ENCODE peak calls at places on chromosomes 3 and 15, in seven cellular contexts. One of them, this sample, is unnamed.
A peak's percentile ranks its signal among the peaks of the same experiment; 100 is the strongest.

GRCh38 chr3:81726735-81727134 is 34.7 kb downstream of the GBE1 start:
- DNase-seq in stimulated activated CD8-positive, alpha-beta memory T cell treated with anti-CD3 and anti-CD28 coated beads, Interleukin-4, amount 100 ng/mL, for 48 hours: no peak
- DNase-seq in endothelial cell: no peak
- DNase-seq in ELR: peak; percentile 92
- DNase-seq in DMS 273 treated with DMSO at 0.1 percent for 48 hours: no peak
- DNase-seq in NCI-H1417: no peak
- DNase-seq in NCI-H1092: no peak
- DNase-seq in this sample: no peak

GRCh38 chr3:13040381-13041074 is 32.7 kb downstream of the IQSEC1 start:
- DNase-seq in stimulated activated CD8-positive, alpha-beta memory T cell treated with anti-CD3 and anti-CD28 coated beads, Interleukin-4, amount 100 ng/mL, for 48 hours: peak; percentile 68
- DNase-seq in endothelial cell: no peak
- DNase-seq in ELR: no peak
- DNase-seq in DMS 273 treated with DMSO at 0.1 percent for 48 hours: no peak
- DNase-seq in NCI-H1417: no peak
- DNase-seq in NCI-H1092: no peak
- DNase-seq in this sample: peak; percentile 57

GRCh38 chr3:8665407-8665896 is 20.9 kb upstream of the SSUH2 start:
- DNase-seq in stimulated activated CD8-positive, alpha-beta memory T cell treated with anti-CD3 and anti-CD28 coated beads, Interleukin-4, amount 100 ng/mL, for 48 hours: no peak
- DNase-seq in endothelial cell: no peak
- DNase-seq in ELR: no peak
- DNase-seq in DMS 273 treated with DMSO at 0.1 percent for 48 hours: no peak
- DNase-seq in NCI-H1417: no peak
- DNase-seq in NCI-H1092: no peak
- DNase-seq in this sample: no peak

GRCh38 chr3:145094355-145094941 is 1066.5 kb downstream of the PLOD2 start:
- DNase-seq in stimulated activated CD8-positive, alpha-beta memory T cell treated with anti-CD3 and anti-CD28 coated beads, Interleukin-4, amount 100 ng/mL, for 48 hours: no peak
- DNase-seq in endothelial cell: no peak
- DNase-seq in ELR: peak; percentile 20
- DNase-seq in DMS 273 treated with DMSO at 0.1 percent for 48 hours: peak; percentile 81
- DNase-seq in NCI-H1417: no peak
- DNase-seq in NCI-H1092: no peak
- DNase-seq in this sample: peak; percentile 73

GRCh38 chr3:121768452-121768851 is 18.9 kb upstream of the GOLGB1 start:
- DNase-seq in stimulated activated CD8-positive, alpha-beta memory T cell treated with anti-CD3 and anti-CD28 coated beads, Interleukin-4, amount 100 ng/mL, for 48 hours: no peak
- DNase-seq in endothelial cell: no peak
- DNase-seq in ELR: no peak
- DNase-seq in DMS 273 treated with DMSO at 0.1 percent for 48 hours: no peak
- DNase-seq in NCI-H1417: no peak
- DNase-seq in NCI-H1092: no peak
- DNase-seq in this sample: no peak

GRCh38 chr3:181629029-181629428 is 82.7 kb upstream of the SOX2 start:
- DNase-seq in stimulated activated CD8-positive, alpha-beta memory T cell treated with anti-CD3 and anti-CD28 coated beads, Interleukin-4, amount 100 ng/mL, for 48 hours: no peak
- DNase-seq in endothelial cell: no peak
- DNase-seq in ELR: peak; percentile 36
- DNase-seq in DMS 273 treated with DMSO at 0.1 percent for 48 hours: no peak
- DNase-seq in NCI-H1417: no peak
- DNase-seq in NCI-H1092: no peak
- DNase-seq in this sample: no peak

GRCh38 chr15:72170691-72171090 is 26.9 kb downstream of the GRAMD2A start:
- DNase-seq in stimulated activated CD8-positive, alpha-beta memory T cell treated with anti-CD3 and anti-CD28 coated beads, Interleukin-4, amount 100 ng/mL, for 48 hours: no peak
- DNase-seq in endothelial cell: no peak
- DNase-seq in ELR: no peak
- DNase-seq in DMS 273 treated with DMSO at 0.1 percent for 48 hours: no peak
- DNase-seq in NCI-H1417: no peak
- DNase-seq in NCI-H1092: no peak
- DNase-seq in this sample: no peak

GRCh38 chr3:46966811-46967210 is 9.7 kb downstream of the CCDC12 start:
- DNase-seq in stimulated activated CD8-positive, alpha-beta memory T cell treated with anti-CD3 and anti-CD28 coated beads, Interleukin-4, amount 100 ng/mL, for 48 hours: no peak
- DNase-seq in endothelial cell: no peak
- DNase-seq in ELR: no peak
- DNase-seq in DMS 273 treated with DMSO at 0.1 percent for 48 hours: no peak
- DNase-seq in NCI-H1417: no peak
- DNase-seq in NCI-H1092: no peak
- DNase-seq in this sample: no peak

This sample was measured in astrocyte of the hippocampus.